ENCODE peak calls at places on chromosomes 11 and 22, in five cellular contexts. K, P, B, W and V are unnamed samples. For H3K27me3, the result is how much of the 10 kb centered on the place peaks cover.

GRCh38 chr11:129230006-129230405 is 37.9 kb upstream of the ARHGAP32 start:
- DNase-seq in K (no peak), P (peak), B (no peak), W (no peak), V (no peak)

GRCh38 chr11:131979364-131979763 is 608.9 kb downstream of the NTM start:
- DNase-seq in K (no peak), P (no peak), B (no peak), W (no peak), V (no peak)

GRCh38 chr11:31870609-31871309 is 59.6 kb upstream of the PAX6 start:
- DNase-seq in K (no peak), P (peak), B (peak), W (peak), V (peak)

GRCh38 chr11:96035031-96035743 is 111.3 kb upstream of the MTMR2 start:
- DNase-seq in K (no peak), P (no peak), B (no peak), W (no peak), V (no peak)

GRCh38 chr22:44824271-44824670 is 71.9 kb downstream of the ARHGAP8 start:
- DNase-seq in K (no peak), P (no peak), B (no peak), W (no peak), V (no peak)

GRCh38 chr22:42939941-42940653 is 74.9 kb downstream of the PACSIN2 start:
- DNase-seq in K (peak), P (peak), B (no peak), W (peak), V (peak)

GRCh38 chr11:70054020-70054419 is 24.1 kb upstream of the ANO1 start:
- DNase-seq in K (no peak), P (no peak), B (no peak), W (no peak), V (no peak)

GRCh38 chr11:68963779-68964178 is 17.0 kb downstream of the MRGPRD start:
- DNase-seq in K (no peak), P (peak), B (no peak), W (no peak), V (no peak)

GRCh38 chr11:119067371-119068222 is at the start of gene VPS11:
- DNase-seq in K (peak), P (peak), B (peak), W (peak), V (peak)

GRCh38 chr22:23302171-23303002 is 122.1 kb downstream of the BCR start:
- DNase-seq in K (no peak), P (no peak), B (peak), W (no peak), V (no peak)

GRCh38 chr22:44396727-44397722 is 84.3 kb upstream of the SHISAL1 start:
- DNase-seq in K (no peak), P (no peak), B (no peak), W (no peak), V (no peak)

GRCh38 chr11:107619926-107620325 is 29.0 kb downstream of the ELMOD1 start:
- DNase-seq in K (no peak), P (peak), B (no peak), W (no peak), V (no peak)

GRCh38 chr22:49608228-49608627 is 219.4 kb downstream of the BRD1 start:
- DNase-seq in K (no peak), P (no peak), B (no peak), W (no peak), V (no peak)

DNA sequence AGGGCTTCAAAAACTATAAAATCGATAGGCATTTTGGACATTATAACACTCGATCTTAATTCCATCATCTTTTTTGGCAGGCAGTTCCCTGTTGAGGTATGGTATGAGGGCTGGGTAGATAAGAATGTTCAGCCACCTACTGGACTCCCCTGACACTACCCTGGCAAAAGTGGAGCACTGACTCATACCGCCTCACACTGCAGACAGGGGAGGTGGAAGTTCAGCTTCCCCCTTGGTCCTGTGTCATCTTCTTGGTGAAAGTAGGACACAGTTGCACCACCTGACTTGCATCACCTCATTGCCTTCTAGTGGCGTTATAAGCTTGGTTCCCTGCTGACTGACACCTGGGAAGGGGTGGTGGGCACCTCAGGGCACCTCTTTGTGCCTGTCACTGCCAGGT is 30.4 kb downstream of the PAAF1 start:
- DNase-seq in K (no peak), P (peak), B (peak), W (no peak), V (peak)
- TF ChIP-seq CTCF in K (no peak), P (peak), B (peak), W (peak), V (peak)

DNA sequence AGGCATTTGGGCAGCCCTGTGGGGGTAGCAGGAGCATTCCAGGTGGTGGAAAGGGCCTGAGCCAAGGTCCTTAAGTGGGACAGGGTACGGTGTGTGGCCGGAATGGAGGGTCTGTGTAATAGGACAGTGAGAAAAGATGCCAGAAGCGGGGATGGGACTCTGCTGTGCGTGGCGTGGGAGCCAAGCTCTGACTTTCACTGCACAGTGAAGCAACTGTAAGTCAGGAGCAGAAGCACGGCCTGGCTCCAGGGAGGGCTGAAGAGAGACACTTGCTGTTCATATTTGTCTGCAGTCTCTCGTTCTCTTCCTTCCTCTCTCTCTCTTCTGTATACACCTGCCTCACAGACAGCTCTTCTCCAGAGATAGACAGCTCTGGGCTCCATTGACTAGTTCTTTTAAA is 1.9 kb downstream of the IL17RA start:
- DNase-seq in K (no peak), P (no peak), B (no peak), W (no peak), V (no peak)
- H3K4me3 ChIP-seq in K (no peak), P (no peak), B (no peak), W (no peak), V (no peak)

GRCh38 chr11:114386545-114386944 is 13.8 kb downstream of the C11orf71 start:
- DNase-seq in K (no peak), P (no peak), B (no peak), W (no peak), V (no peak)

GRCh38 chr11:114384487-114384886 is 15.8 kb downstream of the C11orf71 start:
- DNase-seq in K (no peak), P (no peak), B (peak), W (no peak), V (no peak)

GRCh38 chr11:114377612-114378267 is 22.6 kb downstream of the C11orf71 start:
- DNase-seq in K (peak), P (peak), B (no peak), W (no peak), V (no peak)

GRCh38 chr11:114379394-114380069 is 20.8 kb downstream of the C11orf71 start:
- DNase-seq in K (no peak), P (no peak), B (no peak), W (no peak), V (no peak)

GRCh38 chr11:114382509-114382908 is 17.8 kb downstream of the C11orf71 start:
- DNase-seq in K (no peak), P (no peak), B (no peak), W (no peak), V (no peak)
- H3K27me3 ChIP-seq in K (under half), P (under half), B (under half), W (under half), V (under half)

GRCh38 chr22:30317778-30318177 is 9.0 kb downstream of the TBC1D10A start:
- DNase-seq in K (no peak), P (no peak), B (no peak), W (no peak), V (no peak)

GRCh38 chr22:30315962-30316576 is 10.7 kb downstream of the TBC1D10A start:
- DNase-seq in K (no peak), P (peak), B (no peak), W (no peak), V (no peak)

GRCh38 chr22:30320021-30320556 is 6.7 kb downstream of the TBC1D10A start:
- DNase-seq in K (no peak), P (no peak), B (no peak), W (no peak), V (no peak)

GRCh38 chr22:30321461-30321860 is 5.3 kb downstream of the TBC1D10A start:
- DNase-seq in K (no peak), P (no peak), B (no peak), W (no peak), V (no peak)

GRCh38 chr22:30318773-30319419 is 7.8 kb downstream of the TBC1D10A start:
- DNase-seq in K (no peak), P (no peak), B (no peak), W (no peak), V (no peak)
- TF ChIP-seq CTCF in K (no peak), P (no peak), B (no peak), W (no peak), V (no peak)

DNA sequence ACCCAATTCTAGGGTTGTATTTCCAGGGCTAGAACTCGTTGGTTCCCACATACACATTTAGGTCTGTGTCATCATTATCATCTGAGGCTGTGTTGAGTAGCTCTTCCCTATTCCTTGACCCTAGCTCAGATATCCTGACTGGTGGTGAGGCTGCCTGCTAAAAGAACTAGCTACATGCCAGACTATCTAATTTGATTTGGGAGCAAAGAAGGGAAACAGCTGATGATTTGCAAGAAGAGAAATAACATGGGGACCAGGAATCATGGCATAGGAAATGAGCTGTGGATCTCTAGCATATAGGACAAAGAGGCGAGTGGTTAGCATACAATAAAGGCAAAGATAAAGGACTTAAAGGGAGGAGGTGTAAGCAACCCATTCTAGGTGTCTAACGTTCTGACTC is 27.6 kb upstream of the OR10G7 start:
- DNase-seq in K (no peak), P (no peak), B (no peak), W (no peak), V (no peak)
- H3K4me3 ChIP-seq in K (no peak), P (no peak), B (no peak), W (no peak), V (no peak)

GRCh38 chr22:37421468-37421877 is 5.8 kb downstream of the ELFN2 start:
- DNase-seq in K (no peak), P (no peak), B (no peak), W (no peak), V (no peak)

GRCh38 chr22:37419370-37419915 is 7.8 kb downstream of the ELFN2 start:
- DNase-seq in K (no peak), P (no peak), B (no peak), W (no peak), V (no peak)

GRCh38 chr22:37418627-37419369 is 8.5 kb downstream of the ELFN2 start:
- DNase-seq in K (no peak), P (no peak), B (no peak), W (no peak), V (peak)

GRCh38 chr22:37420656-37421467 is 6.4 kb downstream of the ELFN2 start:
- DNase-seq in K (no peak), P (peak), B (no peak), W (no peak), V (peak)

GRCh38 chr22:37419916-37420655 is 7.2 kb downstream of the ELFN2 start:
- DNase-seq in K (no peak), P (peak), B (peak), W (no peak), V (peak)
- H3K27me3 ChIP-seq in K (under half), P (under half), B (under half), W (under half), V (under half)